ENCODE peak calls at places on chromosomes 13 and 19, in six cellular contexts. L is H54, S is breast epithelium, G is skeletal muscle cell, K is LoVo, N is lung microvascular endothelial cell. U is an unnamed sample.

GRCh38 chr13:112859817-112860190 is 109.2 kb upstream of the MCF2L start:
- DNase-seq in L (peak; percentile 46), S (no peak), G (peak; percentile 29), K (no peak), N (peak; percentile 88), U (no peak)

GRCh38 chr13:74191036-74191809 is 57.0 kb upstream of the KLF12 start:
- DNase-seq in L (no peak), S (no peak), G (no peak), K (peak; percentile 26), N (peak; percentile 4), U (no peak)

GRCh38 chr19:37309834-37310575 is 60.9 kb upstream of the ZNF527 start:
- DNase-seq in L (no peak), S (no peak), G (no peak), K (no peak), N (peak; percentile 29), U (no peak)

GRCh38 chr13:91278888-91279287 is 68.6 kb upstream of the MIR17HG start:
- DNase-seq in L (no peak), S (no peak), G (no peak), K (no peak), N (no peak), U (no peak)

GRCh38 chr13:110923777-110924638 is 9.1 kb upstream of the ANKRD10 start:
- DNase-seq in L (no peak), S (no peak), G (no peak), K (no peak), N (no peak), U (no peak)

GRCh38 chr13:20388184-20388583 is 137.5 kb downstream of the CRYL1 start:
- DNase-seq in L (no peak), S (no peak), G (no peak), K (no peak), N (no peak), U (no peak)

GRCh38 chr13:47499358-47500150 is 501.5 kb downstream of the SUCLA2 start:
- DNase-seq in L (peak; percentile 4), S (no peak), G (peak; percentile 92), K (peak; percentile 2), N (no peak), U (no peak)

GRCh38 chr13:98650376-98651107 is 73.6 kb upstream of the STK24 start:
- DNase-seq in L (no peak), S (peak; percentile 66), G (no peak), K (peak; percentile 80), N (no peak), U (no peak)

GRCh38 chr19:15759962-15760565 is 22.3 kb downstream of the OR10H3 start:
- DNase-seq in L (no peak), S (no peak), G (no peak), K (no peak), N (no peak), U (no peak)

GRCh38 chr13:112968910-112969691 is at the start of gene MCF2L:
- DNase-seq in L (no peak), S (no peak), G (no peak), K (peak; percentile 58), N (peak; percentile 35), U (peak; percentile 81)

GRCh38 chr19:2274937-2275535 is 6.9 kb downstream of the PEAK3 start:
- DNase-seq in L (peak; percentile 99), S (peak; percentile 48), G (no peak), K (no peak), N (peak; percentile 60), U (peak; percentile 49)

GRCh38 chr13:70386919-70387318 is 278.7 kb upstream of the KLHL1 start:
- DNase-seq in L (no peak), S (no peak), G (no peak), K (no peak), N (no peak), U (no peak)

GRCh38 chr19:35124098-35125060 is 8.8 kb downstream of the FXYD3 start:
- DNase-seq in L (peak; percentile 99), S (peak; percentile 88), G (peak; percentile 71), K (peak; percentile 96), N (peak; percentile 92), U (peak; percentile 77)

GRCh38 chr19:13099073-13099999 is 3.3 kb downstream of the LYL1 start:
- DNase-seq in L (no peak), S (no peak), G (no peak), K (peak; percentile 31), N (peak; percentile 94), U (no peak)

GRCh38 chr19:29690842-29691241 is 24.2 kb downstream of the C19orf12 start:
- DNase-seq in L (no peak), S (no peak), G (no peak), K (no peak), N (peak; percentile 55), U (no peak)

GRCh38 chr13:40101708-40102359 is 446.4 kb downstream of the COG6 start:
- DNase-seq in L (no peak), S (no peak), G (no peak), K (no peak), N (no peak), U (no peak)

GRCh38 chr13:30307966-30308290 is 577 bp upstream of the KATNAL1 start:
- DNase-seq in L (no peak), S (no peak), G (no peak), K (no peak), N (no peak), U (no peak)

GRCh38 chr13:27962128-27962841 is 6.8 kb downstream of the CDX2 start:
- DNase-seq in L (no peak), S (no peak), G (no peak), K (peak; percentile 61), N (no peak), U (no peak)

GRCh38 chr19:32870154-32870573 is 597 bp upstream of the SLC7A9 start:
- DNase-seq in L (no peak), S (no peak), G (no peak), K (no peak), N (peak; percentile 23), U (no peak)

GRCh38 chr19:41548954-41549688 is 26.8 kb upstream of the CEACAM21 start:
- DNase-seq in L (no peak), S (no peak), G (no peak), K (peak; percentile 3), N (peak; percentile 88), U (no peak)

GRCh38 chr19:46861691-46862503 is 1.1 kb downstream of the ARHGAP35 start:
- DNase-seq in L (no peak), S (no peak), G (no peak), K (no peak), N (peak; percentile 38), U (no peak)

U was measured in NCI-H2081.